ENCODE peak calls at places on chromosomes 12 and 14, in ten cellular contexts. H is nephron progenitor cell, B is left lung, Y is astrocyte of the cerebellum, K is adrenal gland, C is sigmoid colon, F is mesothelial cell of epicardium, E is WTC11, W is Calu3, U is activated B cell treated with CpG ODN at 0.5 μM for 24 hours. P is an unnamed sample.

GRCh38 chr12:122067966-122068365 is 10.6 kb upstream of the MLXIP start:
- DNase-seq in H (no peak), B (no peak), Y (peak), K (peak), C (peak), F (no peak), E (no peak), W (no peak), U (peak), P (peak)

GRCh38 chr12:57864382-57864781 is 17.9 kb upstream of the CTDSP2 start:
- DNase-seq in H (peak), B (no peak), Y (no peak), K (no peak), C (peak), F (no peak), E (peak), W (no peak), U (no peak), P (no peak)

GRCh38 chr12:50533971-50534370 is 29.2 kb downstream of the DIP2B start:
- DNase-seq in H (no peak), B (no peak), Y (no peak), K (no peak), C (no peak), F (no peak), E (no peak), W (no peak), U (no peak), P (no peak)

GRCh38 chr14:51367600-51367931 is 127.5 kb downstream of the TMX1 start:
- DNase-seq in H (no peak), B (no peak), Y (peak), K (no peak), C (no peak), F (no peak), E (no peak), W (no peak), U (no peak), P (no peak)

GRCh38 chr14:98633380-98633779 is 638.6 kb downstream of the BCL11B start:
- DNase-seq in H (no peak), B (no peak), Y (no peak), K (no peak), C (no peak), F (no peak), E (no peak), W (no peak), U (no peak), P (no peak)

GRCh38 chr12:22733756-22734155 is 108.8 kb downstream of the ETNK1 start:
- DNase-seq in H (no peak), B (no peak), Y (no peak), K (no peak), C (no peak), F (no peak), E (no peak), W (no peak), U (no peak), P (no peak)

GRCh38 chr12:53159195-53159834 is 21.2 kb upstream of the ZNF740 start:
- DNase-seq in H (peak), B (peak), Y (peak), K (peak), C (peak), F (peak), E (peak), W (peak), U (peak), P (peak)

GRCh38 chr12:91335724-91336123 is 153.1 kb upstream of the DCN start:
- DNase-seq in H (no peak), B (no peak), Y (no peak), K (no peak), C (no peak), F (no peak), E (no peak), W (no peak), U (no peak), P (no peak)

GRCh38 chr12:131460516-131460915 is 250.4 kb upstream of the SFSWAP start:
- DNase-seq in H (no peak), B (no peak), Y (no peak), K (no peak), C (no peak), F (no peak), E (no peak), W (no peak), U (no peak), P (no peak)

GRCh38 chr12:3600039-3600720 is 109.2 kb downstream of the PRMT8 start:
- DNase-seq in H (no peak), B (no peak), Y (no peak), K (no peak), C (no peak), F (no peak), E (no peak), W (no peak), U (no peak), P (no peak)

GRCh38 chr12:90621927-90622326 is 333.0 kb downstream of the CCER1 start:
- DNase-seq in H (no peak), B (no peak), Y (no peak), K (no peak), C (no peak), F (no peak), E (no peak), W (no peak), U (no peak), P (no peak)

GRCh38 chr12:85681333-85681732 is 154.9 kb downstream of the RASSF9 start:
- DNase-seq in H (no peak), B (no peak), Y (no peak), K (no peak), C (no peak), F (no peak), E (no peak), W (no peak), U (no peak), P (no peak)

GRCh38 chr14:33660248-33660647 is 290.6 kb downstream of the EGLN3 start:
- DNase-seq in H (no peak), B (no peak), Y (no peak), K (no peak), C (no peak), F (no peak), E (no peak), W (no peak), U (no peak), P (no peak)

GRCh38 chr14:103130965-103131364 is 7.7 kb downstream of the TNFAIP2 start:
- DNase-seq in H (no peak), B (no peak), Y (peak), K (peak), C (peak), F (no peak), E (no peak), W (no peak), U (no peak), P (no peak)

GRCh38 chr12:49188916-49189367 is at the start of gene TUBA1A:
- DNase-seq in H (peak), B (peak), Y (peak), K (peak), C (peak), F (peak), E (peak), W (peak), U (peak), P (peak)

GRCh38 chr12:32455607-32456063 is 56.3 kb downstream of the FGD4 start:
- DNase-seq in H (peak), B (no peak), Y (peak), K (no peak), C (no peak), F (no peak), E (no peak), W (peak), U (no peak), P (peak)

GRCh38 chr12:52362118-52362726 is 5.1 kb downstream of the KRT85 start:
- DNase-seq in H (no peak), B (no peak), Y (no peak), K (no peak), C (no peak), F (peak), E (peak), W (no peak), U (no peak), P (no peak)

GRCh38 chr14:94599656-94600004 is 12.6 kb upstream of the SERPINA3 start:
- DNase-seq in H (no peak), B (no peak), Y (no peak), K (no peak), C (peak), F (no peak), E (no peak), W (peak), U (no peak), P (no peak)

GRCh38 chr14:100777366-100778077 is 48.4 kb upstream of the MEG3 start:
- DNase-seq in H (no peak), B (no peak), Y (no peak), K (no peak), C (peak), F (no peak), E (no peak), W (no peak), U (no peak), P (no peak)

GRCh38 chr14:32509632-32510187 is 180.6 kb downstream of the AKAP6 start:
- DNase-seq in H (no peak), B (peak), Y (peak), K (peak), C (peak), F (no peak), E (no peak), W (peak), U (no peak), P (no peak)

GRCh38 chr12:129911437-129912049 is 7.7 kb upstream of the TMEM132D start:
- DNase-seq in H (peak), B (no peak), Y (peak), K (peak), C (no peak), F (no peak), E (peak), W (peak), U (no peak), P (peak)

GRCh38 chr12:57989837-57990236 is 48.5 kb downstream of the ATP23 start:
- DNase-seq in H (no peak), B (no peak), Y (no peak), K (no peak), C (no peak), F (no peak), E (no peak), W (no peak), U (no peak), P (no peak)

GRCh38 chr12:116718578-116719454 is 19.1 kb downstream of the SPRING1 start:
- DNase-seq in H (no peak), B (no peak), Y (peak), K (no peak), C (no peak), F (no peak), E (no peak), W (no peak), U (no peak), P (no peak)

GRCh38 chr12:78864483-78865296 is at the start of gene SYT1:
- DNase-seq in H (peak), B (peak), Y (peak), K (no peak), C (peak), F (peak), E (peak), W (no peak), U (peak), P (peak)

GRCh38 chr12:75816892-75817291 is 214.7 kb downstream of the PHLDA1 start:
- DNase-seq in H (no peak), B (no peak), Y (no peak), K (no peak), C (no peak), F (no peak), E (no peak), W (no peak), U (no peak), P (no peak)

GRCh38 chr12:71958056-71958455 is 19.4 kb downstream of the TPH2 start:
- DNase-seq in H (no peak), B (no peak), Y (no peak), K (no peak), C (no peak), F (no peak), E (no peak), W (no peak), U (no peak), P (no peak)

GRCh38 chr14:99538275-99538674 is 57.1 kb downstream of the CCNK start:
- DNase-seq in H (no peak), B (no peak), Y (no peak), K (peak), C (no peak), F (no peak), E (no peak), W (no peak), U (no peak), P (no peak)

GRCh38 chr12:116916122-116916521 is 5.4 kb downstream of the FBXW8 start:
- DNase-seq in H (no peak), B (no peak), Y (peak), K (no peak), C (no peak), F (no peak), E (no peak), W (peak), U (no peak), P (no peak)

GRCh38 chr12:131051155-131051473 is 97.4 kb downstream of the ADGRD1 start:
- DNase-seq in H (no peak), B (no peak), Y (no peak), K (no peak), C (no peak), F (no peak), E (no peak), W (no peak), U (no peak), P (no peak)

GRCh38 chr14:71533396-71533795 is 398.8 kb upstream of the RGS6 start:
- DNase-seq in H (no peak), B (no peak), Y (peak), K (no peak), C (no peak), F (no peak), E (no peak), W (no peak), U (no peak), P (no peak)

GRCh38 chr14:60509438-60510253 is 700 bp downstream of the SIX6 start:
- DNase-seq in H (peak), B (no peak), Y (no peak), K (no peak), C (no peak), F (no peak), E (peak), W (no peak), U (no peak), P (peak)

GRCh38 chr14:98944989-98945388 is 327.0 kb downstream of the BCL11B start:
- DNase-seq in H (no peak), B (no peak), Y (no peak), K (no peak), C (no peak), F (no peak), E (no peak), W (no peak), U (no peak), P (no peak)

GRCh38 chr12:88342434-88342833 is 200.3 kb downstream of the TMTC3 start:
- DNase-seq in H (no peak), B (no peak), Y (no peak), K (no peak), C (no peak), F (no peak), E (no peak), W (no peak), U (no peak), P (no peak)

GRCh38 chr12:96623818-96624217 is 134.4 kb downstream of the CFAP54 start:
- DNase-seq in H (no peak), B (no peak), Y (no peak), K (no peak), C (no peak), F (no peak), E (no peak), W (no peak), U (no peak), P (no peak)

GRCh38 chr12:69570545-69571399 is 14.5 kb upstream of the CCT2 start:
- DNase-seq in H (peak), B (no peak), Y (peak), K (peak), C (peak), F (no peak), E (peak), W (peak), U (no peak), P (peak)

GRCh38 chr12:111384596-111384995 is 15.7 kb upstream of the PHETA1 start:
- DNase-seq in H (no peak), B (no peak), Y (no peak), K (no peak), C (no peak), F (no peak), E (no peak), W (no peak), U (no peak), P (no peak)

GRCh38 chr12:111377440-111377839 is 8.5 kb upstream of the PHETA1 start:
- DNase-seq in H (no peak), B (no peak), Y (no peak), K (no peak), C (no peak), F (no peak), E (no peak), W (no peak), U (no peak), P (no peak)

GRCh38 chr12:111379942-111380554 is 11.2 kb upstream of the PHETA1 start:
- DNase-seq in H (no peak), B (no peak), Y (no peak), K (no peak), C (no peak), F (no peak), E (no peak), W (no peak), U (no peak), P (no peak)
- TF ChIP-seq CTCF in H (no peak), B (no peak), Y (no peak), K (no peak), C (no peak), F (no peak), E (no peak), W (no peak), U (no peak), P (no peak)

GRCh38 chr12:123938679-123939480 is 33.8 kb downstream of the CCDC92 start:
- DNase-seq in H (peak), B (peak), Y (no peak), K (no peak), C (no peak), F (no peak), E (peak), W (peak), U (no peak), P (no peak)
- TF ChIP-seq CTCF in H (peak), B (no peak), Y (peak), K (no peak), C (no peak), F (no peak), E (peak), W (no peak), U (no peak), P (peak)

DNA sequence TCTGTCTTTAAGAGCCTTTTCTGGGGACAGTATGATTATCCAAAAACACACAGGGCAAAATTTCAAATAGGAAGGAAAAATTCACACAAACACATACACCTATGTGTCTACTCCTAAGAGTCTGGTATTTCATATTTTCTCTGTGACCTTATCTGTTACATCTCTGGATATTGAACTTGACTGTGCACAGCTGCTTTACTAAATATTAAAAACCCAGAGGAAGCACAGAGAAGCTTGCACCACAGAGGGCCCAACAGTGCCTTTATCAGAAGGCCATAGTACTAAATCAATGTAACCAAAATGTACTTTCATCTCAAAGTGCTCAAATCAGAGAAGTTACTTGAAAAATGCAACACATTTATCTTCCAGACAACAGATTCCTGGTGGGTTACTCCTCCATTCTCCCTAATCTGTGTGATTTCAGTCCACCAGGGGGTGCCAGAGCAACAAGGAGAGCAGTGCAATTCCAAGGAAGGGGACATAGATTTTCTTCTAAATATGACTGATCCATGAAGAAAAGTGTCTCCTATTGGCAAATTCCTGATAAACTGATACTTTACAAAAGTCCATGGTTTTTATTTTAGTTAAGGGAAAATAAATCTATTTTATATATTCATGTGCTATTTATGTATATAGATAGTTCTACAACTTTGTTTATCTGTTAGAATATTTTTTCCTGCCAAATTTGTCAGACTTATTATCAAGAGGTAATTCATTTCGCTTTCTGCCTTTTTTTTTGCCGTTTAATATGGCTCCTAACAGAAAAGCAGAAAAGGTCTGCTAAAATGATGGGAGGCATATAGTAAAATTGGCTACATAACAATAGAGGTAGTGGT is 617.6 kb downstream of the LRFN5 start:
- DNase-seq in H (peak), B (peak), Y (peak), K (peak), C (no peak), F (peak), E (peak), W (peak), U (no peak), P (peak)
- TF ChIP-seq CTCF in H (peak), B (peak), Y (peak), K (peak), C (peak), F (peak), E (peak), W (peak), U (no peak), P (peak)

DNA sequence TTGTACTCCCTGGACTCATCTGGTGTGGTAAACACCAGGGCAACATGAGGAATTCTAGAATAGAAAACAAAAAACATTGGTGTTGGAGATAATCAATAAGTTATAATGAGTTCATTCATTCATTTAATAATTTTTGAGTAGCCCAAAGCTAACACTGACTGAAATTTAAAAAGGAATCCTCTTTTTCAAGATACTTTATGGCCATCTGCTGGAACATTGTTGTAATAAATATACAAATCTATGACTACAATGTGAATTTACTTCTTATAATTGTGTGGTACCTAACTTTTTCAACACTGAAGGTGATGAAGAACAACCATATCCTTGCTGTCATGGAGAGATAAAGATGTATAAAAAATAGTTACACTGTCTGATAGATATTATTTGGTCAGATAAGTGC is 687.3 kb upstream of the MIS18BP1 start:
- DNase-seq in H (no peak), B (no peak), Y (no peak), K (no peak), C (no peak), F (no peak), E (no peak), W (no peak), U (no peak), P (no peak)
- TF ChIP-seq CTCF in H (no peak), B (no peak), Y (no peak), K (no peak), C (peak), F (no peak), E (no peak), W (no peak), U (no peak), P (no peak)

P was measured in GM10248.